ENCODE peak calls at places on chromosomes 4 and X, in four cellular contexts. Y, J, I and X are unnamed samples.

GRCh38 chrX:101260435-101260834 is 30.7 kb downstream of the TAF7L start:
- DNase-seq in Y (peak), J (peak), I (no peak), X (peak)

GRCh38 chr4:107392951-107393350 is 327.1 kb downstream of the PAPSS1 start:
- DNase-seq in Y (peak), J (peak), I (peak), X (peak)

GRCh38 chr4:121951570-121952110 is at the start of gene TRPC3:
- DNase-seq in Y (no peak), J (no peak), I (peak), X (no peak)

GRCh38 chr4:159768011-159768410 is 665.1 kb downstream of the RAPGEF2 start:
- DNase-seq in Y (no peak), J (no peak), I (no peak), X (no peak)

GRCh38 chrX:119423631-119424030 is 24.5 kb downstream of the SLC25A43 start:
- DNase-seq in Y (no peak), J (no peak), I (no peak), X (no peak)

GRCh38 chrX:20547649-20548051 is 280.9 kb upstream of the RPS6KA3 start:
- DNase-seq in Y (peak), J (peak), I (peak), X (peak)

GRCh38 chr4:132770776-132771175 is 378.3 kb upstream of the PCDH10 start:
- DNase-seq in Y (no peak), J (no peak), I (no peak), X (no peak)

GRCh38 chr4:108193891-108194672 is 25.4 kb upstream of the LEF1 start:
- DNase-seq in Y (no peak), J (peak), I (no peak), X (no peak)

GRCh38 chrX:148811236-148811635 is 310.8 kb downstream of the AFF2 start:
- DNase-seq in Y (peak), J (peak), I (no peak), X (no peak)

GRCh38 chrX:37367946-37368345 is 18.8 kb downstream of the PRRG1 start:
- DNase-seq in Y (no peak), J (no peak), I (no peak), X (no peak)

GRCh38 chr4:178339769-178340168 is 897.5 kb upstream of the AGA start:
- DNase-seq in Y (no peak), J (no peak), I (no peak), X (no peak)

GRCh38 chrX:110194977-110195376 is 122.9 kb downstream of the AMMECR1 start:
- DNase-seq in Y (no peak), J (no peak), I (no peak), X (no peak)

DNA sequence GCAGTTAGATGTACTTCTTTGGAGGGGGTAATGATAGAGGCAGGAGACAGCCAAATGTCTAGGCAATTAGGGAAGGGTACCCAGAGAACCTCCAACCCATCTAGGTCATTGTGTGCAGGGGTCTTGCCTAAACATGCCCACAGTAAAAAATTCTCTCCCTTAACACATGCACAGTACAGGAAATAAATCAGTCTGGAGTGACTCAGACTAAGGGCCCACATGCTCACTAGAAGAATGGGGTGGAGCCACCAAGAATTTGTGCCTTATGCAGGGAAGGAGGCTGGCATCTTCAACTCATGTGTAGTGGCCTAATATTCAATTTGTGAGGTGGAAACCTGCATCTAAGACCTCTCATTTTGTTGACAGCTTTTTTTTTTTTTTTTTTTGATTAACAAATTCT is 945.3 kb upstream of the GRIA3 start:
- DNase-seq in Y (peak), J (peak), I (no peak), X (peak)
- TF ChIP-seq CTCF in Y (no peak), J (no peak), I (no peak), X (no peak)

DNA sequence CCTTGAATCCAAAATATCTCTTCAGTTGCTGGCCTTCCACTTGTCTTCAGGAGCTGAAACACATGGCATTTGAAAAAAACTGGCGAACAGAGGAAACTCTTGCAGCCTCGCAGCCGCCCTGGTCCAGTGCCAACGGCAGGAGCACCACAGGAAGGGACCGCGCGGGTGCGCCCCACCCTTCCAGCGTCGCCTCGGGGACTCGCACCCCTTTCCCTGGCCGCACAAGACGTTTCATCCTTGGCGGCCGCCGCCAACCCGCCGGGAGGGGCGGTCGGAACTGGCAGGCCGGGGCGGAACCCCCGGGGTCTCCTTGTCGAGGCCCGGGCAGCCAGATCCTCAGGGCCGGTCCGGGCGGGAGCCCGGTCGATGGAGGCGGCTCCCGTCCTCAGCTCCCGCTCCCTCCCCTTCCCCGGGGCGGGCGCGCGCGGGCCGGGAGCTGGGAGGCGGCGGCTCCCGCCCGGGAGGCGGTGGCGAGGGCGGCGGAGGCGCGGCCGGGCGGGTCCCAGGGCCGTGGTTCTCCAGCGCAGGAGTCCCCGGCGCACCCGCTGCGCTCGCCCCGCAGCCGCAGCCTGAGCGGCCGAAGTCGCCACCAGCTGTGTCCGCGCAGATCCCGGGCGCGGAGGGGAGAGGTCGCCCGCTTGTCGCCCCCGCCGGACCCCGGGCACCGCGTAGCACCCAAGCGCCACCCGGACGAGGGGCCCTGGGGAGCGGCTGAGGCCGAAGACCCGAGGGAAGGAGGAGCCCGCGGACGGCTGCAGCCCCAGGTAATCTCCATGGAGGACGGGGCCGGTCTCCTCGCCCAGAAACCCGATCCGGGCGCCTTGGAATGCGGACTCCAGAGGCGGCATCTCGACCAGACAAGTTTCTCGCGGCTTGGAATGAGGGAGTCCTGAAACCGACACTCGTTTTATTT is 882 bp upstream of the NDST3 start:
- DNase-seq in Y (peak), J (peak), I (peak), X (peak)
- TF ChIP-seq CTCF in Y (no peak), J (no peak), I (no peak), X (no peak)

DNA sequence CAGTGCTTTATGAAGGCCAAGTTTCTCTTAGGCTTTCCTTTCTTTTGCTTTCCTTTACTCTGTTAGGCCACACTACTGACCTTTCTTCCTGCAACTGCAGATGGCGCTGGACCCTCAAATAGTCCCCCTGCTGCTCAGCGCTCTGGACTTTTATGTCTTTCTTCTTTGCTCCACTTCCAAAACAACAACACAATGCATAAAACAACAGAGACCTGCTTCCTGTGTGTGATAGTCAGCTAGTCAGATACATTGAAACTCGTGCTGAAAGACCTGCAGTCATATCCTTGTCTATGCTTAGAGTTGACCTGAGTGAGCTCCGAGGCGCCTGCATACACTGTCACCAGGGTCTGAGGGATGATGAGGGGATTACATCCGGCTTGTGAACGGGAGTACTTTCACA is 108.9 kb upstream of the TEX13D start:
- DNase-seq in Y (no peak), J (no peak), I (no peak), X (no peak)
- TF ChIP-seq CTCF in Y (no peak), J (no peak), I (no peak), X (no peak)

GRCh38 chr4:185182196-185182595 is 21.6 kb downstream of the CFAP97 start:
- DNase-seq in Y (no peak), J (no peak), I (no peak), X (no peak)

GRCh38 chr4:185179488-185179887 is 24.3 kb downstream of the CFAP97 start:
- DNase-seq in Y (no peak), J (no peak), I (no peak), X (no peak)

GRCh38 chr4:185186769-185187168 is 17.0 kb downstream of the CFAP97 start:
- DNase-seq in Y (no peak), J (no peak), I (no peak), X (no peak)

DNA sequence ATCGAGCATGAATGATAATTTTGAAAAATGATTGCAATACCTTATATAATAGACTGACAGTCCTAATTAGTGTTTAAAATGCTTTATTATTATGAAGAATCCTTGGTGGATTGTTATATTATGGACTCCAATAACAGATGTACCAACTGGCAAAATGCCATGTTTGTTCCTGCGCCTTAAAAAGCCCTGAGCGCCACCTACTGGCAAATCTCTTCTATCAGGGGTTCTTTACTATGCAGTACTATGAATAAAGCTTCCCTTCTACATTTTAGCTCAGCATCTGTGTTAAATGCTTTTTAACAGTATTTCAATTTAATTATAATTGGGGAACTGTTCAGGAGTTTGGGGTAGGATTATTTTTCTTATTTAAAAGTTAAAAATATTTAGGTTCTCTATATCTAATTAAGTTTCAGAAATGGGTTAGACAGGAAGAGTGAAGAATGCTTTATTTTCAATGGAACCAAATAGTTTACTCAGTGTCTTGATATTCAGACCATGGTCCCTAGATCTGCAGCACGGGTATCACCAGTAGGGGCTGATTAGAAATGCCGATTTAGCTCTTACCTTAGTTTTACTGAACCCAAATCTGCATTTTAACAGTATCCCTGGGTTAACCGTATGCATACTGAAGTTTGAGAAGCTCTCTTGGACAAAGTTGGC is 20.0 kb downstream of the CFAP97 start:
- DNase-seq in Y (peak), J (peak), I (peak), X (peak)
- TF ChIP-seq CTCF in Y (peak), J (peak), I (peak), X (peak)